ENCODE peak calls at places on chromosome 22, in seven cellular contexts. P is fibroblast of villous mesenchyme; E is NCI-H1092 treated with DMSO at 0.1 percent for 48 hours; Q is stimulated activated CD4-positive, alpha-beta T cell treated with anti-CD3 and anti-CD28 coated beads, Interleukin-2, amount 100 ng/mL, for 24 hours; I is HT1080; C is NCI-H345; G is RWPE1. X is an unnamed sample.

GRCh38 chr22:41481131-41481830 is 12.4 kb downstream of the ACO2 start:
- DNase-seq in G (no peak), P (no peak), E (no peak), Q (no peak), C (no peak), I (peak), X (no peak)

GRCh38 chr22:27685515-27685914 is 116.0 kb downstream of the MN1 start:
- DNase-seq in E (no peak), G (no peak), I (no peak), C (no peak), Q (no peak), P (no peak), X (no peak)

GRCh38 chr22:46730568-46731245 is 7.3 kb downstream of the CERK start:
- DNase-seq in E (no peak), I (no peak), G (no peak), P (peak), C (no peak), Q (no peak), X (no peak)

GRCh38 chr22:19490628-19491230 is 11.0 kb downstream of the CDC45 start:
- DNase-seq in Q (no peak), P (no peak), E (no peak), I (no peak), G (no peak), C (no peak), X (no peak)

GRCh38 chr22:45552580-45553332 is 50.1 kb downstream of the FBLN1 start:
- DNase-seq in Q (no peak), G (no peak), P (peak), E (no peak), C (no peak), I (no peak), X (no peak)

GRCh38 chr22:35306350-35306967 is 6.8 kb downstream of the TOM1 start:
- DNase-seq in G (no peak), E (no peak), I (no peak), Q (no peak), P (peak), C (no peak), X (no peak)

GRCh38 chr22:41557401-41558240 is 3.2 kb upstream of the CSDC2 start:
- DNase-seq in Q (no peak), I (peak), P (peak), C (peak), E (peak), G (no peak), X (no peak)

GRCh38 chr22:28231423-28231822 is 312.4 kb upstream of the PITPNB start:
- DNase-seq in E (no peak), Q (no peak), G (no peak), C (peak), I (no peak), P (peak), X (no peak)

GRCh38 chr22:19717691-19718254 is 3.5 kb downstream of the SEPTIN5 start:
- DNase-seq in Q (peak), C (peak), G (peak), P (peak), I (peak), E (peak), X (peak)

GRCh38 chr22:33781396-33781795 is 138.9 kb downstream of the LARGE1 start:
- DNase-seq in C (no peak), P (peak), I (no peak), E (no peak), Q (no peak), G (no peak), X (no peak)

GRCh38 chr22:46180370-46181137 is 30.2 kb downstream of the PPARA start:
- DNase-seq in C (no peak), E (no peak), I (no peak), Q (no peak), G (no peak), P (peak), X (no peak)

GRCh38 chr22:27194096-27194748 is 536.8 kb downstream of the MIAT start:
- DNase-seq in G (no peak), P (no peak), Q (no peak), C (no peak), I (no peak), E (no peak), X (no peak)